ENCODE peak calls at places on chromosomes 6 and 20, in four cellular contexts. I is MV-4-11; R is iris pigment epithelial cell; O is stimulated activated naive B cell treated with anti-CD40 and anti-IgM and Interleukin-4, amounts not matched to agents 10 μg/mL and 1 μg/mL and 100 μg/mL, for 72 hours. P is an unnamed sample.
A peak's percentile ranks its signal among the peaks of the same experiment; 100 is the strongest.

GRCh38 chr20:40583195-40583594 is 105.8 kb downstream of the MAFB start:
- DNase-seq in I (peak; percentile 57), R (no peak), O (no peak), P (no peak)

GRCh38 chr6:98844244-98845161 is 10.1 kb downstream of the POU3F2 start:
- DNase-seq in I (no peak), R (no peak), O (no peak), P (no peak)

GRCh38 chr20:37342231-37343177 is 3.4 kb upstream of the SRC start:
- DNase-seq in I (no peak), R (no peak), O (no peak), P (no peak)

GRCh38 chr20:62914970-62915457 is 11.3 kb downstream of the DIDO1 start:
- DNase-seq in I (peak; percentile 56), R (peak; percentile 27), O (no peak), P (no peak)

GRCh38 chr6:99353126-99353525 is 3.7 kb upstream of the FAXC start:
- DNase-seq in I (no peak), R (no peak), O (no peak), P (no peak)

GRCh38 chr6:116309657-116310056 is 29.9 kb upstream of the TSPYL1 start:
- DNase-seq in I (no peak), R (no peak), O (no peak), P (no peak)

GRCh38 chr6:130907687-130908086 is 80.5 kb downstream of the SMLR1 start:
- DNase-seq in I (no peak), R (no peak), O (no peak), P (no peak)

GRCh38 chr6:162343902-162344226 is 383.7 kb downstream of the PRKN start:
- DNase-seq in I (no peak), R (peak; percentile 7), O (no peak), P (no peak)

GRCh38 chr6:47188588-47189021 is 121.1 kb downstream of the TNFRSF21 start:
- DNase-seq in I (no peak), R (peak; percentile 79), O (no peak), P (no peak)

GRCh38 chr6:30684386-30685156 is 1.9 kb downstream of the PPP1R18 start:
- DNase-seq in I (peak; percentile 62), R (peak; percentile 58), O (no peak), P (peak; percentile 43)

GRCh38 chr6:20702366-20702765 is 168.1 kb downstream of the CDKAL1 start:
- DNase-seq in I (no peak), R (no peak), O (no peak), P (no peak)

GRCh38 chr6:21665436-21666199 is 72.1 kb downstream of the SOX4 start:
- DNase-seq in I (no peak), R (no peak), O (no peak), P (no peak)

GRCh38 chr6:133236898-133237297 is 4.3 kb upstream of the EYA4 start:
- DNase-seq in I (no peak), R (peak; percentile 82), O (no peak), P (no peak)

GRCh38 chr6:51352506-51353029 is 533.9 kb downstream of the TFAP2B start:
- DNase-seq in I (no peak), R (no peak), O (no peak), P (no peak)

GRCh38 chr20:10216146-10216741 is 2.4 kb upstream of the SNAP25 start:
- DNase-seq in I (no peak), R (no peak), O (no peak), P (no peak)

GRCh38 chr6:88730602-88731001 is 232.8 kb downstream of the RNGTT start:
- DNase-seq in I (no peak), R (peak; percentile 72), O (no peak), P (no peak)

GRCh38 chr6:27332692-27333641 is 20.9 kb upstream of the POM121L2 start:
- DNase-seq in I (no peak), R (peak; percentile 81), O (no peak), P (no peak)

P was measured in GF-D8.